ENCODE peak calls at places on chromosomes 13 and 19, in four cellular contexts. Z is K562, X is HepG2, K is GM12878. T is an unnamed sample.

GRCh38 chr13:35917252-35917941 is 213.8 kb downstream of the DCLK1 start:
- DNase-seq in Z (no peak), X (no peak), K (no peak), T (no peak)

GRCh38 chr19:11142528-11143171 is 12.9 kb downstream of the SPC24 start:
- DNase-seq in X (peak), K (no peak), Z (peak), T (peak)

GRCh38 chr13:28451482-28452217 is 43.3 kb downstream of the FLT1 start:
- DNase-seq in Z (peak), K (no peak), X (no peak), T (peak)

GRCh38 chr13:98544105-98544710 is 32.7 kb downstream of the STK24 start:
- DNase-seq in K (no peak), X (no peak), Z (no peak), T (no peak)

GRCh38 chr13:41365636-41366035 is 54.6 kb downstream of the NAA16 start:
- DNase-seq in Z (no peak), X (no peak), K (no peak), T (no peak)

GRCh38 chr13:35255241-35255640 is 221.2 kb downstream of the MAB21L1 start:
- DNase-seq in X (no peak), K (no peak), Z (no peak), T (no peak)

GRCh38 chr19:55369651-55370304 is 485 bp downstream of the IL11 start:
- DNase-seq in K (no peak), Z (peak), X (no peak), T (peak)

GRCh38 chr19:30349131-30349730 is 23.0 kb upstream of the ZNF536 start:
- DNase-seq in Z (no peak), X (no peak), K (no peak), T (no peak)

GRCh38 chr13:96946709-96947311 is 47.5 kb downstream of the OXGR1 start:
- DNase-seq in Z (no peak), K (no peak), X (peak), T (no peak)

GRCh38 chr19:49843265-49843664 is 7.7 kb upstream of the PTOV1 start:
- DNase-seq in Z (no peak), K (peak), X (no peak), T (no peak)

GRCh38 chr13:76723551-76724232 is 162.5 kb downstream of the KCTD12 start:
- DNase-seq in K (no peak), Z (no peak), X (no peak), T (no peak)

GRCh38 chr13:33174491-33174890 is 111.1 kb downstream of the STARD13 start:
- DNase-seq in X (no peak), Z (no peak), K (no peak), T (no peak)

GRCh38 chr13:28297341-28297740 is 159.0 kb downstream of the PAN3 start:
- DNase-seq in X (no peak), Z (no peak), K (no peak), T (peak)

GRCh38 chr13:40460116-40460515 is 206.3 kb downstream of the FOXO1 start:
- DNase-seq in X (no peak), K (no peak), Z (no peak), T (no peak)

GRCh38 chr19:52527954-52528326 is 472 bp downstream of the ZNF808 start:
- DNase-seq in Z (peak), K (no peak), X (no peak), T (no peak)

GRCh38 chr13:113499936-113500335 is 9.4 kb upstream of the DCUN1D2 start:
- DNase-seq in X (no peak), Z (no peak), K (no peak), T (no peak)

GRCh38 chr19:17358395-17358794 is 18.7 kb downstream of the PLVAP start:
- DNase-seq in X (no peak), Z (peak), K (no peak), T (no peak)

GRCh38 chr13:72290962-72291681 is 424.1 kb upstream of the DACH1 start:
- DNase-seq in K (no peak), X (no peak), Z (no peak), T (no peak)

GRCh38 chr13:110274687-110275086 is 32.3 kb downstream of the COL4A1 start:
- DNase-seq in X (no peak), K (no peak), Z (no peak), T (no peak)

GRCh38 chr13:29810898-29811297 is 39.5 kb downstream of the UBL3 start:
- DNase-seq in Z (no peak), X (no peak), K (no peak), T (no peak)

GRCh38 chr19:38061294-38061693 is 154.3 kb downstream of the SIPA1L3 start:
- DNase-seq in Z (no peak), K (no peak), X (no peak), T (no peak)

GRCh38 chr19:18322318-18322758 is 538 bp downstream of the LSM4 start:
- DNase-seq in X (peak), Z (peak), K (no peak), T (no peak)

GRCh38 chr13:29505950-29506349 is 89.5 kb downstream of the SLC7A1 start:
- DNase-seq in K (no peak), X (no peak), Z (no peak), T (no peak)

GRCh38 chr19:48170817-48171347 is 402 bp downstream of the ZSWIM9 start:
- DNase-seq in K (no peak), Z (no peak), X (no peak), T (no peak)

GRCh38 chr13:97298816-97299215 is 76.7 kb downstream of the MBNL2 start:
- DNase-seq in K (no peak), Z (no peak), X (no peak), T (no peak)

GRCh38 chr13:97385146-97385545 is 48.8 kb upstream of the RAP2A start:
- DNase-seq in X (no peak), K (no peak), Z (no peak), T (no peak)

GRCh38 chr13:40149611-40150283 is 494.3 kb downstream of the COG6 start:
- DNase-seq in X (no peak), K (no peak), Z (no peak), T (no peak)

GRCh38 chr19:3270908-3271307 is 46.4 kb downstream of the CELF5 start:
- DNase-seq in K (no peak), X (peak), Z (peak), T (peak)

GRCh38 chr19:49780861-49781260 is 14.1 kb downstream of the AP2A1 start:
- DNase-seq in K (no peak), Z (no peak), X (no peak), T (no peak)

GRCh38 chr13:50594276-50594970 is 249.1 kb downstream of the DLEU7 start:
- DNase-seq in Z (no peak), X (peak), K (peak), T (no peak)
- TF ChIP-seq FOXK2 in Z (no peak), X (no peak), K (no peak), T (no peak)

DNA sequence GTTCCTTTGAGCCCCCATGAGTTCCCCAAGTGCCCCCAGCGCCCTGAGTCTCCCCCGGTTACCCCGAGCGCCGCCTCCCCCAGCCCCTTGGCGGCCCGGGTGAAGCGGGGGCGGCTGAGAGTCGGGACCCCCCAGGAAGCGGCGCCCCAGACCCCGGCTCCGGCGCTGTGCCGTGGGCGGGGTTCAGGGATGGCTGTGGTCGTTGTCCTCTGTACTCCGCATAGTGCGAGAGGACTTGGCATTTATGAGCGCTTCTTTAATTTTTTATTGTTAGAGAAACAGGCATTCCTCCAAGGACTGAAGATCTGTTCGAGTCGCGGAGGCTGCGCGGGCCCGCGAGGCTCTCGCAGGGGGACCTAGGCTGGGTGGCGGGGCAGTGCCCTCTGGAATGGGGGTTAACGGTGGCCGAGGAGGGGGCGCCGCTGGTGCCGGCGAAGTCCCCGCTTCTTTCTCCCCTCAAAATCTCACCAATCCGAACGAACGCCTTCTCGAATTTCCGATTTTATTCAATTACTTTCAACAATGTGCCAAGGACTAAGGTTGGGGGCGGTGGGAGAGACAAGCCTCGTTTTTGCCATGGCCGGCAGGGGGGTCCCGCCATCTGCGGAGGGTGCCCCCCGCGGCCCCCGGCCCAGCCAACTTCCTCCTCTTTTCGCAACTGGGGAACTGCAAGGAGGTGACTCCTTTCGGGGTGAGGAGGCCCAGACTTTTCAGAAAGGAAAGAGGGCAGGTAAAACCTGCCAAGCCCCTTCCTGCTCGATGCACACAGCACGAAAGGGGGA is 595 bp upstream of the GJB2 start:
- DNase-seq in K (no peak), X (no peak), Z (no peak), T (no peak)
- TF ChIP-seq FOXK2 in K (no peak), X (no peak), Z (no peak), T (no peak)

DNA sequence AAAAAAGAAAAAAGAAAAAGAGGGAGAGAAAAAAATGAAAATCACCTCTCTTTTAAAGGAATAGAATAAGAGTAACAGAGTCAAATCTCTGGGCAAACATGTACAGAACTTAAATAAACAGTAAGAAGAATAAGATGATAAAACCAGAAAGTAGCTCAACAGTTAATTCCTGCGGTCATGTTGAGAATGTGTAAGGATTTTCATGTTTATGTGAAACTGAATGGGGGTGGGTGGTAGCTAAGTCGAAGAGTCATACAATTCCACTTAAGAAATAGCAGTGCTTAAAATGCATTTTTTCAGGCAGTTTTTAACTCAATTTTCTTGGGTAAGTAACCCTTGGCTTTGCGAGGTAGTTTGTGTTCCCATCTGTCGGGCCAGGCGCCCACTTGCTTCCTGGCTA is 60.9 kb downstream of the PEX11G start:
- DNase-seq in X (no peak), K (no peak), Z (no peak), T (no peak)
- TF ChIP-seq FOXK2 in X (no peak), K (no peak), Z (no peak), T (no peak)

DNA sequence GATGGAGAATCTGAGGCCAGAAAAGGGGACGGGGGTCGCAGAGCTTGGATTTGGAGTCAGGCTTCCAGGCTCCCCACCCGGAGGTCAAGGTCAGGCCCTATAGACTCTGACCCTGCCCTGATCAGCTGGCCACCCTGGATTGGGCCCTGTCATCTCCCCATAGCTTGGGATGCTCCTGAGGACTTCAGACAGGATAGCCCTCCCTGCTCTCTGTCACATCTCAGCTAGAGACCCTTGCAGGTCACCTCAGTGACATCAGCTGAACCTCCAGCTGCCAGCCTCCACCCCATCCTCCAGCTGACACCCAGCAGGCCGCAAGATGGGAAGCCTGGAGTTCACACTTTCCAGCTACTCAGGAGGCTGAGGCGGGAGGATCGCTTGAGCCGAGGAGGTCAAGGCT is 2.8 kb upstream of the TPM4 start:
- DNase-seq in X (no peak), Z (no peak), K (no peak), T (no peak)
- TF ChIP-seq FOXK2 in X (no peak), Z (no peak), K (no peak), T (no peak)

GRCh38 chr13:22945321-22946226 is 235.2 kb upstream of the SGCG start:
- DNase-seq in K (no peak), X (no peak), Z (no peak), T (no peak)
- TF ChIP-seq FOXK2 in K (no peak), X (no peak), Z (no peak), T (no peak)

GRCh38 chr13:74061939-74062595 is 72.1 kb downstream of the KLF12 start:
- DNase-seq in K (peak), Z (no peak), X (no peak), T (no peak)

GRCh38 chr13:74052402-74052928 is 81.7 kb downstream of the KLF12 start:
- DNase-seq in Z (no peak), X (peak), K (no peak), T (no peak)

GRCh38 chr13:74062933-74063332 is 71.3 kb downstream of the KLF12 start:
- DNase-seq in X (no peak), K (peak), Z (no peak), T (no peak)

GRCh38 chr13:74056829-74057564 is 77.2 kb downstream of the KLF12 start:
- DNase-seq in K (no peak), Z (no peak), X (no peak), T (peak)
- TF ChIP-seq FOXK2 in K (no peak), Z (no peak), X (no peak), T (no peak)

GRCh38 chr19:4456843-4457653 is 546 bp downstream of the UBXN6 start:
- DNase-seq in X (no peak), K (no peak), Z (peak), T (peak)
- TF ChIP-seq FOXK2 in X (no peak), K (no peak), Z (no peak), T (no peak)

DNA sequence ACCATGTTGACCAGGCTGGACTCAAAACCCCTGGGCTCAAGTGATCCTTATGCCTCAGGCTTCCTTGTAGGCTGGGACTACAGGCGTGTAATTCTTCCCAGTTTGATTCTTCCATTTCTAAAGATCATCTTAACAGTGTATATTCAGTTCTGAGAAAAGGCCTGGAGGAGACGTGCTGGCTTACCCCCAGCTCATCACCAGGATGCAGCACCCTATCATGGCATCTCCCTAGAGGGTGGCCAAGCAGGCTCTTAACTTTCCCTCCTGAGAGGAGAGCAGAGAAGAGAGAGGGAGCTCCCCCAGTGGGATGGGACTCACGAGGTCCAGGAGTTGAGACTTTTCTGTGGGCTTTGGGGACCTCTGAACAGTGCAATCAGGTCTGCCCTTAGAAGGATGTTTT is 2.1 kb upstream of the TUBA3C start:
- DNase-seq in K (no peak), Z (no peak), X (no peak), T (no peak)
- TF ChIP-seq FOXK2 in K (no peak), Z (no peak), X (no peak), T (no peak)

GRCh38 chr13:25608181-25608580 is 236.4 kb downstream of the ATP8A2 start:
- DNase-seq in Z (no peak), X (no peak), K (no peak), T (no peak)
- TF ChIP-seq FOXK2 in Z (no peak), X (no peak), K (no peak), T (no peak)